ENCODE peak calls at places on chromosomes 5 and 9, in five cellular contexts. U is ovary, X is endothelial cell of umbilical vein, O is transverse colon, Y is tibial nerve. T is an unnamed sample.
A peak's percentile ranks its signal among the peaks of the same experiment; 100 is the strongest.

GRCh38 chr9:114506082-114506390 is 763 bp upstream of the WHRN start:
- DNase-seq in U (no peak), X (no peak), O (no peak), Y (no peak), T (no peak)

GRCh38 chr5:170846416-170846815 is 15.4 kb upstream of the RANBP17 start:
- DNase-seq in U (no peak), X (no peak), O (no peak), Y (no peak), T (no peak)

GRCh38 chr9:112354081-112354743 is 20.8 kb upstream of the PTBP3 start:
- DNase-seq in U (no peak), X (no peak), O (no peak), Y (no peak), T (no peak)

GRCh38 chr9:77839459-77840140 is 191.5 kb upstream of the GNA14 start:
- DNase-seq in U (no peak), X (peak; percentile 89), O (no peak), Y (no peak), T (no peak)

GRCh38 chr5:125059255-125060050 is 313.0 kb upstream of the ZNF608 start:
- DNase-seq in U (no peak), X (no peak), O (no peak), Y (no peak), T (no peak)

GRCh38 chr9:121824651-121825480 is 173.4 kb downstream of the DAB2IP start:
- DNase-seq in U (no peak), X (no peak), O (no peak), Y (no peak), T (peak; percentile 59)

GRCh38 chr5:146338774-146339714 is at the start of gene POU4F3:
- DNase-seq in U (no peak), X (no peak), O (no peak), Y (no peak), T (no peak)

GRCh38 chr9:121818841-121819430 is 167.5 kb downstream of the DAB2IP start:
- DNase-seq in U (no peak), X (no peak), O (no peak), Y (no peak), T (no peak)

GRCh38 chr5:53917095-53917494 is 356.7 kb downstream of the NDUFS4 start:
- DNase-seq in U (no peak), X (no peak), O (no peak), Y (no peak), T (no peak)

GRCh38 chr5:10288600-10289213 is 19.0 kb downstream of the CMBL start:
- DNase-seq in U (peak; percentile 45), X (no peak), O (peak; percentile 95), Y (peak; percentile 26), T (peak; percentile 79)

GRCh38 chr5:180853121-180853520 is 8.0 kb downstream of the ZFP62 start:
- DNase-seq in U (no peak), X (peak; percentile 40), O (no peak), Y (no peak), T (no peak)

GRCh38 chr9:11312976-11313375 is 700.2 kb upstream of the PTPRD start:
- DNase-seq in U (no peak), X (no peak), O (no peak), Y (no peak), T (no peak)

GRCh38 chr9:138120072-138120471 is 242.5 kb downstream of the CACNA1B start:
- DNase-seq in U (no peak), X (no peak), O (no peak), Y (no peak), T (no peak)

GRCh38 chr5:100550531-100551036 is 15.4 kb downstream of the FAM174A start:
- DNase-seq in U (no peak), X (no peak), O (no peak), Y (no peak), T (no peak)

GRCh38 chr9:137314561-137315560 is 12.8 kb upstream of the NRARP start:
- DNase-seq in U (peak; percentile 16), X (no peak), O (no peak), Y (no peak), T (peak; percentile 79)

GRCh38 chr5:143140492-143141231 is 262.8 kb downstream of the NR3C1 start:
- DNase-seq in U (no peak), X (no peak), O (peak; percentile 64), Y (no peak), T (no peak)

GRCh38 chr5:127440831-127441230 is 76.6 kb upstream of the PRRC1 start:
- DNase-seq in U (no peak), X (no peak), O (no peak), Y (no peak), T (no peak)

GRCh38 chr5:169735913-169736312 is 98.8 kb downstream of the DOCK2 start:
- DNase-seq in U (no peak), X (no peak), O (no peak), Y (no peak), T (no peak)

GRCh38 chr9:95031711-95032461 is 285.6 kb downstream of the FANCC start:
- DNase-seq in U (no peak), X (no peak), O (no peak), Y (no peak), T (no peak)

GRCh38 chr5:85591311-85591710 is 1026.4 kb upstream of the COX7C start:
- DNase-seq in U (no peak), X (no peak), O (no peak), Y (no peak), T (no peak)

GRCh38 chr5:38468202-38468656 is 88.2 kb downstream of the LIFR start:
- DNase-seq in U (peak; percentile 74), X (peak; percentile 83), O (no peak), Y (peak; percentile 60), T (no peak)

GRCh38 chr9:134551657-134552348 is 89.8 kb upstream of the COL5A1 start:
- DNase-seq in U (no peak), X (peak; percentile 73), O (no peak), Y (no peak), T (no peak)

GRCh38 chr5:173530547-173530946 is 85.9 kb downstream of the BOD1 start:
- DNase-seq in U (no peak), X (no peak), O (no peak), Y (no peak), T (no peak)

GRCh38 chr9:135016876-135017275 is 70.6 kb upstream of the OLFM1 start:
- DNase-seq in U (no peak), X (no peak), O (no peak), Y (no peak), T (no peak)

DNA sequence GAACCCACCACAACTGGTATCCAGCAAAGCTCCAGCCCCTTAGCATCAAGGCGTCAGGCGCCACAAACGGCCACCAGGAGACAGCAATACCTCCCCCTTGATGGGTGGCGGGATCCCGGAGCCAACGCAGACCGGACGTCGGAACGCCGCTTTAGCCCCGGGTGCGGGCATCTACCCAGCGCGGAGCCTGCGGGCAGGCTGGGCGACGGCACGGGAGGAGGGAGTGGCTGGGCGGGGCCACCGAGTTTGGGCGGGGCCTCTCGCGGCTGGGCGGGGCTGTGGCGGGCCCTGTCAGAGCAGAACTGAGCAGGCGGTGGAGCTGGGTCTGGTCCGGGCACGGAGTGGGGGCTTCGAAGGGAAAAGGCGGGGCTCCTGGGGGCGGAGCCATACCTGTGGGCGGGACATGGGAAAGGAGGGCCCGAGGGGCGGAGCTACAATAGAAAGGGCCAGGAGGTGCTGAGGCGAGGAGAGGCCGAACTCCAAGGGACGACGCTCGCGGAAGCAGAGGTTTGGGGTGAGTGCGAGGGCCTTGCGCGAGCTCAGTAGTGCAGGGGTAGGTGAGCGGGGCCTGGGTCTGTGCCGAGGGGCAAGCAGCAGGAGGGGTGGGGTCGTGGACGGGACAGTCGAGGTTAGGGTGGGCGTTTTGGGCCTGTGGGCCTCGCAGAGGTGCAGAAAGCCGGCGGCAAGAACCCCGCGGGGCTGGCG is 40.2 kb upstream of the GARNL3 start:
- DNase-seq in U (peak; percentile 97), X (peak; percentile 86), O (peak; percentile 94), Y (peak; percentile 88), T (peak; percentile 96)
- TF ChIP-seq POLR2A in U (peak; percentile 30), X (no peak), O (peak; percentile 68), Y (no peak), T (no peak)

DNA sequence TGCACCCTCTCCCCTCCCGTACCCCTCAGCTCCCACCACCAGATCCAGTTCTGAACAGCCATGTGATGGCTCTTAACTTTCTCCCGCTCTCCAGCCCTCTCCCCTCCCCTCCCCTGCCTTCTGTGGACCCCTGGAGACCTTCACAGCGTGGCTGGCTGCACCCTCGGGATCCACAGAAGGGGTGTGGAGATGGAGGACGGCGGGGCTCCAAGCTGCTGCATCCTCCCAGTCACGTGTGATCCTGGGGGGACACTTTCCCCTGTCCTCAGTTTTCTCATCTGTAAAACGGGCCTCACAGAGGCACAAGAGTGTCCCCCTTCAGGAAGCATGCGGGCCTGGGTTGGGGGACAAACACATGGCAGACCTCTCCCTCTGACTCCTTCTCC is 276.0 kb upstream of the MVB12B start:
- DNase-seq in U (no peak), X (no peak), O (no peak), Y (no peak), T (no peak)
- H3K4me3 ChIP-seq in U (no peak overlapping the region), X (no peak overlapping the region), O (no peak overlapping the region), Y (no peak overlapping the region), T (no peak overlapping the region)

DNA sequence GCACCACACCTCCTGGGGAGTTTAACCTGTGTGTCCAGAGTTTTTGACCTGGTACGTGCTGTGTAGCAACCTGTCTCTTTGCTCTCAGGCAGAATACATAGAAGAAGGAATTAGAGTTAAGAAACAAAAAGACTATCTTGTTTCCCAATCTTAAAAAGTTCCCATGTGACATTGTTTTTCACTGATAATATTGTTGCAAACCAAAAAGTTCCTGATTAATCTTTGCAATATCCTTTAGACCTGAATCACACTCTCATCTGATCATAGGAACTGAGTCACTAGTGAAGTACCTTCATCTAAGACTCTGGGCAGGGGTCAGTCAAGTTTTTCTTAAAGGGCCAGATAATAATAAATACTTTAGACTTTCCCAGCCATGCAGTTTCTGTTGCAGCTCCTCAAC is 35.1 kb downstream of the BASP1 start:
- DNase-seq in U (no peak), X (peak; percentile 50), O (no peak), Y (no peak), T (no peak)
- H3K4me1 ChIP-seq in U (peaks cover 3% of the 10 kb centered on the region), X (peaks cover 48% of the 10 kb centered on the region), O (peaks cover 8% of the 10 kb centered on the region), Y (no peaks in the 10 kb centered on the region), T (peaks cover 12% of the 10 kb centered on the region)

DNA sequence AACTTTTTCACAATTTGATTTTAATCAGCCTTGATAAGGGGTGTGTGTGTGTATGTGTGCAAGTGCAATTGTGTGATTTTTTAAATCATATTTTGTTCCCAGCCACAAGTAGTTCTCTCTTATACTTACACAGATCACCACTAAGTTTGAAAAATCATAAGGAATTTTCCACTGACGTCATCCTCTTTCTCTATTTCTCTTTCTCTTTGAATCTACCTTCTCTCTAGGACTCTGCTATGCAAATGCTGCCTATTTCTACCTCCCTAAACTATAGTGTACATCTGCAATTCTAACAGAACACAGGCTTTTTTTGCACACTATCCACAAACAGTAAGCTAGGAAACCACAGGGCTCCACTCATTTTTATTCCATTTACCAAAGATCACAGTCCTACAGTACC is 254.6 kb upstream of the CYLC2 start:
- DNase-seq in U (no peak), X (no peak), O (no peak), Y (no peak), T (no peak)
- TF ChIP-seq POLR2A in U (no peak), X (no peak), O (no peak), Y (no peak), T (no peak)

DNA sequence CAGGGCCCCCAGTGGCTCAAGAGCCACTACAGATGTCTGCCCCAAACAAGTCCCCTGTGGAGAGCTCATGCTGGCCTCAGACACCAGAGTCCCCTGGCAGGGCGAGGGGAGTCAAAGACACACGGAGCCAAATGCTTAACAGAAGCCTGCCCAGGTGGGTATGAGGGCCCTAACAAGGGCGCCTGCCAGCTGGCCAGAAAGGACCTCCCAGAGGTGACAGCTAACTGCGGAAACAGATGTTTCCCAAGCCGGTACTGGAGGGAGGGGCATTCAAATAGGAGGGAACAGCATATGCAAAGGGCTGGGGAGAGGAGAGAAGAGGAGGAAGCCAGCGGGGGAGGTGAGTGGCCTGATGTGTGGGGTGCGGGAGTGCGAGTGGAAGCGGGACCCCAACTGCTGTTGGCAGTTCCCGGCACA is 933 bp downstream of the MXD3 start:
- DNase-seq in U (no peak), X (peak; percentile 71), O (peak; percentile 70), Y (no peak), T (peak; percentile 72)
- H3K4me3 ChIP-seq in U (no peak overlapping the region), X (peak overlapping the region; percentile 49), O (peak overlapping the region; percentile 76), Y (peak overlapping the region; percentile 67), T (no peak overlapping the region)

GRCh38 chr9:136086951-136087740 is 7.9 kb downstream of the NACC2 start:
- DNase-seq in U (no peak), X (no peak), O (no peak), Y (no peak), T (no peak)
- H3K4me1 ChIP-seq in U (peaks cover 3% of the 10 kb centered on the region), X (peaks cover 9% of the 10 kb centered on the region), O (peaks cover 45% of the 10 kb centered on the region), Y (peaks cover 36% of the 10 kb centered on the region), T (peaks cover 59% of the 10 kb centered on the region)